ENCODE peak calls at places on chromosomes 2 and 18, in seven cellular contexts. M is stimulated activated CD8-positive, alpha-beta memory T cell treated with anti-CD3 and anti-CD28 coated beads, Interleukin-15, amount 100 ng/mL, for 24 hours; Y is C1 segment of cervical spinal cord; D is PC-3; C is NB4; R is mesenteric fat pad; T is MCF 10A. U is an unnamed sample.

GRCh38 chr2:12338946-12339697 is 377.6 kb upstream of the TRIB2 start:
- DNase-seq in R (no peak), T (no peak), D (no peak), C (no peak), M (no peak), Y (no peak), U (no peak)

GRCh38 chr2:46846454-46846990 is 69.1 kb downstream of the MCFD2 start:
- DNase-seq in R (no peak), D (no peak), M (no peak), T (peak), Y (no peak), C (peak), U (peak)

GRCh38 chr18:72460210-72460680 is 83.9 kb downstream of the CBLN2 start:
- DNase-seq in R (no peak), D (peak), Y (no peak), C (no peak), T (peak), M (no peak), U (no peak)

GRCh38 chr2:127400533-127400896 is 12.7 kb upstream of the MAP3K2 start:
- DNase-seq in Y (no peak), T (peak), M (no peak), R (no peak), C (no peak), D (no peak), U (no peak)

GRCh38 chr2:6103949-6104348 is 411.8 kb downstream of the SOX11 start:
- DNase-seq in Y (no peak), C (no peak), T (peak), R (no peak), M (no peak), D (no peak), U (no peak)

GRCh38 chr2:112757265-112757664 is 7.1 kb downstream of the CKAP2L start:
- DNase-seq in M (no peak), D (no peak), C (peak), T (peak), Y (no peak), R (no peak), U (no peak)

GRCh38 chr2:42693013-42693575 is 70.8 kb downstream of the OXER1 start:
- DNase-seq in R (no peak), D (no peak), Y (no peak), M (no peak), T (no peak), C (peak), U (peak)

GRCh38 chr18:51077217-51077616 is 47.2 kb downstream of the SMAD4 start:
- DNase-seq in T (no peak), D (no peak), C (no peak), R (no peak), Y (no peak), M (no peak), U (peak)

GRCh38 chr2:231332872-231333500 is 62.5 kb upstream of the B3GNT7 start:
- DNase-seq in T (no peak), R (peak), C (no peak), D (peak), Y (no peak), M (no peak), U (peak)

GRCh38 chr2:183014005-183014404 is 24.3 kb downstream of the NCKAP1 start:
- DNase-seq in T (no peak), C (no peak), Y (no peak), M (no peak), R (no peak), D (peak), U (no peak)

GRCh38 chr2:68767031-68767961 is 32.7 kb downstream of the ARHGAP25 start:
- DNase-seq in C (peak), Y (no peak), M (no peak), D (no peak), T (no peak), R (no peak), U (no peak)

GRCh38 chr2:66865161-66865560 is 430.2 kb downstream of the MEIS1 start:
- DNase-seq in M (no peak), Y (no peak), C (no peak), R (no peak), D (no peak), T (no peak), U (no peak)

GRCh38 chr2:232296766-232297525 is 81.6 kb upstream of the ALPP start:
- DNase-seq in Y (no peak), M (no peak), D (no peak), R (no peak), T (no peak), C (no peak), U (peak)

GRCh38 chr18:924987-925386 is 20.3 kb downstream of the ADCYAP1 start:
- DNase-seq in T (no peak), Y (no peak), C (no peak), M (no peak), D (no peak), R (no peak), U (no peak)

GRCh38 chr18:23357992-23358594 is 95.0 kb upstream of the RIOK3 start:
- DNase-seq in Y (no peak), C (no peak), M (no peak), T (no peak), R (no peak), D (no peak), U (no peak)

GRCh38 chr2:213002383-213002782 is 149.0 kb downstream of the IKZF2 start:
- DNase-seq in R (no peak), T (no peak), C (no peak), D (no peak), Y (no peak), M (no peak), U (no peak)

GRCh38 chr2:208366215-208367132 is 40.1 kb upstream of the PTH2R start:
- DNase-seq in R (no peak), Y (no peak), C (no peak), D (no peak), T (no peak), M (no peak), U (no peak)

GRCh38 chr2:1586946-1587840 is 157.1 kb downstream of the PXDN start:
- DNase-seq in R (peak), C (no peak), M (no peak), D (peak), T (peak), Y (no peak), U (peak)

GRCh38 chr2:28185881-28186280 is 206.8 kb upstream of the FOSL2 start:
- DNase-seq in R (no peak), Y (no peak), C (no peak), M (no peak), T (peak), D (peak), U (peak)

GRCh38 chr2:55418512-55419235 is 982 bp downstream of the CCDC88A start:
- DNase-seq in M (no peak), Y (no peak), C (peak), D (no peak), R (no peak), T (peak), U (peak)

GRCh38 chr18:27645929-27646328 is 460.8 kb upstream of the CHST9 start:
- DNase-seq in C (no peak), Y (no peak), D (no peak), R (no peak), M (no peak), T (no peak), U (no peak)

GRCh38 chr2:33420726-33421125 is 55.7 kb upstream of the RASGRP3 start:
- DNase-seq in D (no peak), T (no peak), M (no peak), Y (no peak), R (no peak), C (no peak), U (no peak)

GRCh38 chr2:110114801-110115200 is 821 bp downstream of the MALL start:
- DNase-seq in Y (no peak), R (no peak), D (peak), M (no peak), T (no peak), C (no peak), U (no peak)

GRCh38 chr2:227491391-227491790 is 19.4 kb downstream of the AGFG1 start:
- DNase-seq in C (no peak), M (no peak), R (no peak), Y (no peak), T (no peak), D (no peak), U (no peak)

GRCh38 chr2:95149397-95149984 is 10.2 kb downstream of the ZNF514 start:
- DNase-seq in T (no peak), D (no peak), R (peak), M (no peak), C (no peak), Y (no peak), U (no peak)

GRCh38 chr18:10417191-10417590 is 37.2 kb upstream of the APCDD1 start:
- DNase-seq in R (no peak), M (no peak), Y (no peak), T (peak), D (peak), C (no peak), U (peak)